ENCODE peak calls at places on chromosomes 12 and 14, in eight cellular contexts. A, U, Z, O, Y, J, N and L are unnamed samples. For H3K4me1, the result is how much of the 10 kb centered on the place peaks cover.

GRCh38 chr14:101033006-101033405 is 129.5 kb upstream of the RTL1 start:
- DNase-seq in A (no peak), U (no peak), Z (peak), O (no peak), Y (peak), J (no peak), N (no peak), L (no peak)

GRCh38 chr12:91643763-91644162 is 461.1 kb upstream of the DCN start:
- DNase-seq in A (no peak), U (no peak), Z (no peak), O (no peak), Y (no peak), J (no peak), N (no peak), L (no peak)

GRCh38 chr14:61196792-61197191 is 84.3 kb downstream of the TMEM30B start:
- DNase-seq in A (no peak), U (no peak), Z (no peak), O (no peak), Y (no peak), J (no peak), N (peak), L (no peak)

GRCh38 chr12:28456934-28457710 is 266.9 kb downstream of the CCDC91 start:
- DNase-seq in A (no peak), U (no peak), Z (no peak), O (no peak), Y (no peak), J (no peak), N (no peak), L (no peak)

GRCh38 chr14:25110101-25110500 is 60.2 kb upstream of the STXBP6 start:
- DNase-seq in A (no peak), U (no peak), Z (no peak), O (no peak), Y (no peak), J (no peak), N (no peak), L (no peak)

GRCh38 chr12:27163048-27163715 is 80.8 kb upstream of the C12orf71 start:
- DNase-seq in A (no peak), U (peak), Z (no peak), O (no peak), Y (no peak), J (no peak), N (no peak), L (no peak)

GRCh38 chr12:91613223-91613779 is 430.7 kb upstream of the DCN start:
- DNase-seq in A (no peak), U (no peak), Z (no peak), O (no peak), Y (no peak), J (no peak), N (no peak), L (no peak)

GRCh38 chr12:108888031-108888430 is 8.1 kb downstream of the DAO start:
- DNase-seq in A (no peak), U (no peak), Z (no peak), O (no peak), Y (no peak), J (no peak), N (no peak), L (no peak)

GRCh38 chr14:76348898-76349297 is 27.0 kb upstream of the ESRRB start:
- DNase-seq in A (no peak), U (peak), Z (no peak), O (peak), Y (peak), J (no peak), N (no peak), L (no peak)

GRCh38 chr12:79691299-79692248 is 810 bp upstream of the PAWR start:
- DNase-seq in A (no peak), U (no peak), Z (no peak), O (no peak), Y (no peak), J (peak), N (peak), L (no peak)

GRCh38 chr14:34463598-34463961 is 1.5 kb upstream of the SPTSSA start:
- DNase-seq in A (no peak), U (no peak), Z (no peak), O (no peak), Y (no peak), J (no peak), N (no peak), L (no peak)

GRCh38 chr12:95998611-95999300 is 2.6 kb upstream of the HAL start:
- DNase-seq in A (peak), U (peak), Z (no peak), O (peak), Y (no peak), J (peak), N (peak), L (peak)

GRCh38 chr12:75482636-75483035 is 2.1 kb downstream of the GLIPR1 start:
- DNase-seq in A (no peak), U (no peak), Z (no peak), O (no peak), Y (no peak), J (no peak), N (no peak), L (no peak)

GRCh38 chr14:84036863-84037262 is 1493.1 kb upstream of the FLRT2 start:
- DNase-seq in A (no peak), U (no peak), Z (no peak), O (no peak), Y (no peak), J (no peak), N (no peak), L (no peak)

GRCh38 chr12:94145231-94145979 is 3.0 kb upstream of the PLXNC1 start:
- DNase-seq in A (no peak), U (no peak), Z (no peak), O (peak), Y (no peak), J (no peak), N (peak), L (no peak)

GRCh38 chr14:50342211-50343080 is 30.3 kb downstream of the DMAC2L start:
- DNase-seq in A (peak), U (peak), Z (peak), O (no peak), Y (peak), J (peak), N (peak), L (peak)

GRCh38 chr12:62632521-62632920 is 165.9 kb downstream of the MON2 start:
- DNase-seq in A (no peak), U (peak), Z (peak), O (no peak), Y (peak), J (peak), N (no peak), L (peak)

GRCh38 chr14:58824796-58825195 is 187.0 kb downstream of the DACT1 start:
- DNase-seq in A (no peak), U (no peak), Z (no peak), O (no peak), Y (no peak), J (no peak), N (no peak), L (no peak)

GRCh38 chr14:82067221-82067620 is 533.6 kb upstream of the SEL1L start:
- DNase-seq in A (no peak), U (no peak), Z (no peak), O (no peak), Y (no peak), J (no peak), N (no peak), L (no peak)

GRCh38 chr14:91152499-91152898 is 38.6 kb downstream of the DGLUCY start:
- DNase-seq in A (no peak), U (no peak), Z (no peak), O (no peak), Y (no peak), J (no peak), N (no peak), L (no peak)

GRCh38 chr14:74301594-74302159 is 1.1 kb downstream of the ABCD4 start:
- DNase-seq in A (no peak), U (no peak), Z (no peak), O (no peak), Y (no peak), J (peak), N (no peak), L (no peak)

GRCh38 chr12:20490213-20490612 is 121.9 kb downstream of the PDE3A start:
- DNase-seq in A (no peak), U (no peak), Z (no peak), O (no peak), Y (no peak), J (no peak), N (peak), L (no peak)

GRCh38 chr12:7241404-7242005 is 52.0 kb downstream of the PEX5 start:
- DNase-seq in A (no peak), U (no peak), Z (no peak), O (no peak), Y (no peak), J (no peak), N (no peak), L (no peak)

GRCh38 chr14:77838756-77839565 is 39.1 kb downstream of the ADCK1 start:
- DNase-seq in A (no peak), U (no peak), Z (no peak), O (no peak), Y (no peak), J (no peak), N (no peak), L (no peak)

GRCh38 chr14:69773571-69774276 is 6.8 kb downstream of the SRSF5 start:
- DNase-seq in A (no peak), U (no peak), Z (no peak), O (no peak), Y (no peak), J (no peak), N (no peak), L (no peak)
- H3K4me1 ChIP-seq in A (under half), U (under half), Z (under half), O (under half), Y (half or more), J (under half), N (under half), L (under half)

DNA sequence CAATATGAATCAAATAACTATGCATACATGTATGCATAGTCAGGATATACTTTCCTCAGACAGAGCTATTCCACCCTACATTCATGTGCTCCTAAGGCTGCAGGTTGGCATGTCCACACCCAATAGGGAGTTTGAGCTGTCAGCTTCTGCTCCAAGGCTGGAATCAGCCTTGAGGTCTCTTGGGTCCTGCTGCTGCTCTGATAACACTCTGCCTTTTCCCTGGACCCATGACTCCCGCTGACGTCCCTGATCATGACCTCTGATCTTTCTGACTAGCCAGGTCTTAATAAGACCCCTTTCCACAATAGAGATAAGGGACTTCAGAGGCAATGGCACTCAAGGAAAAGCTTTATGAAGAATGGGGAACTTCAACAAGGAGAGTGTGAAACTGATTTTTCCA is 5.7 kb downstream of the PITPNM2 start:
- DNase-seq in A (no peak), U (no peak), Z (no peak), O (no peak), Y (no peak), J (no peak), N (no peak), L (no peak)
- H3K4me1 ChIP-seq in A (under half), U (under half), Z (under half), O (half or more), Y (half or more), J (under half), N (half or more), L (under half)

GRCh38 chr14:93012516-93013367 is 89.8 kb downstream of the CHGA start:
- DNase-seq in A (no peak), U (no peak), Z (no peak), O (no peak), Y (no peak), J (no peak), N (no peak), L (no peak)
- H3K4me1 ChIP-seq in A (under half), U (under half), Z (under half), O (under half), Y (half or more), J (under half), N (under half), L (under half)

GRCh38 chr14:103401223-103402214 is 16.3 kb downstream of the MARK3 start:
- DNase-seq in A (no peak), U (no peak), Z (no peak), O (no peak), Y (no peak), J (no peak), N (no peak), L (no peak)
- H3K4me1 ChIP-seq in A (under half), U (under half), Z (under half), O (under half), Y (half or more), J (under half), N (half or more), L (under half)

GRCh38 chr14:44966601-44967336 is 4.8 kb downstream of the TOGARAM1 start:
- DNase-seq in A (no peak), U (no peak), Z (no peak), O (no peak), Y (no peak), J (no peak), N (no peak), L (no peak)
- H3K4me1 ChIP-seq in A (under half), U (under half), Z (under half), O (under half), Y (half or more), J (under half), N (under half), L (under half)

DNA sequence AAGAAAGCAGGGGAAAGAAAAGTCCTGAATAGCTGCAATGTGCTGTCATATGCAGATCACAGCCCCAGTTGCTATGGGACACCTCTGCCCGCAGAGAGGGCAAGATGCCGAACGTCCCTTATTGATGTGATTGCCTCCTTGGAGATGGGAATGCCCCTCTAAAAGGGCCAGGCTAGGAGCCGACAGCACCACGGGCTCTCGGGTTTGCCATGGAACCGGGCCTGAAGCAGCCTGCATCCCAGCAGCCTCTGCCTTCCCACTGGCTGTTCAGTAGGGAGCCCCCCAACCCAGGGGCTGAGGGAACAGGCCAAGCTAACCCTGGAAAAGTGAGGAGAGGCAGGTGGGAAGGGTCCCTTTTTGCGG is 223.3 kb downstream of the ZFP36L1 start:
- DNase-seq in A (no peak), U (no peak), Z (peak), O (no peak), Y (no peak), J (no peak), N (no peak), L (no peak)
- H3K4me1 ChIP-seq in A (under half), U (under half), Z (under half), O (under half), Y (under half), J (under half), N (under half), L (under half)